ENCODE peak calls at places on chromosomes 2 and 18, in seven cellular contexts. C is GM23338; E is psoas muscle; A is thoracic aorta; V is adrenal gland; D is CD8-positive, alpha-beta T cell; H is A549. F is an unnamed sample.

GRCh38 chr2:237731663-237732062 is 66.9 kb upstream of the RBM44 start:
- DNase-seq in C (no peak), E (no peak), A (no peak), V (peak; percentile 65), D (no peak), H (peak; percentile 74), F (no peak)

GRCh38 chr2:68121873-68122679 is 35.6 kb upstream of the PNO1 start:
- DNase-seq in C (peak; percentile 93), E (peak; percentile 86), A (peak; percentile 64), V (peak; percentile 91), D (peak; percentile 48), H (peak; percentile 89), F (peak; percentile 96)

GRCh38 chr2:75324141-75324540 is 124.8 kb upstream of the TACR1 start:
- DNase-seq in C (no peak), E (no peak), A (no peak), V (no peak), D (no peak), H (peak; percentile 11), F (no peak)

GRCh38 chr18:63198098-63198760 is 121.3 kb downstream of the BCL2 start:
- DNase-seq in C (no peak), E (no peak), A (no peak), V (no peak), D (no peak), H (no peak), F (no peak)

GRCh38 chr2:178756843-178757242 is 50.4 kb downstream of the TTN start:
- DNase-seq in C (no peak), E (no peak), A (no peak), V (no peak), D (no peak), H (no peak), F (no peak)

GRCh38 chr2:213253162-213253561 is 31.1 kb upstream of the SPAG16 start:
- DNase-seq in C (no peak), E (no peak), A (no peak), V (no peak), D (no peak), H (no peak), F (no peak)

GRCh38 chr2:111121028-111121872 is 536 bp downstream of the BCL2L11 start:
- DNase-seq in C (peak; percentile 60), E (peak; percentile 58), A (no peak), V (peak; percentile 68), D (no peak), H (peak; percentile 45), F (peak; percentile 50)

GRCh38 chr18:75201273-75201898 is 7.6 kb downstream of the PTGR3 start:
- DNase-seq in C (no peak), E (no peak), A (no peak), V (no peak), D (no peak), H (no peak), F (no peak)

GRCh38 chr2:128473175-128474013 is 154.7 kb upstream of the HS6ST1 start:
- DNase-seq in C (peak; percentile 38), E (peak; percentile 50), A (no peak), V (peak; percentile 46), D (no peak), H (no peak), F (peak; percentile 23)

GRCh38 chr2:18650221-18650620 is 60.9 kb upstream of the NT5C1B start:
- DNase-seq in C (no peak), E (no peak), A (no peak), V (no peak), D (no peak), H (no peak), F (no peak)

GRCh38 chr2:696999-697627 is 19.9 kb upstream of the TMEM18 start:
- DNase-seq in C (peak; percentile 42), E (no peak), A (no peak), V (no peak), D (no peak), H (no peak), F (no peak)

GRCh38 chr18:53883771-53884170 is 340.7 kb downstream of the MBD2 start:
- DNase-seq in C (no peak), E (no peak), A (no peak), V (no peak), D (no peak), H (no peak), F (no peak)

GRCh38 chr2:30233142-30233961 is 2.0 kb downstream of the LBH start:
- DNase-seq in C (no peak), E (no peak), A (no peak), V (no peak), D (no peak), H (no peak), F (no peak)

GRCh38 chr2:43236256-43236655 is 9.8 kb upstream of the ZFP36L2 start:
- DNase-seq in C (no peak), E (no peak), A (no peak), V (no peak), D (no peak), H (no peak), F (no peak)

GRCh38 chr2:19300961-19301360 is 57.5 kb downstream of the OSR1 start:
- DNase-seq in C (no peak), E (no peak), A (no peak), V (no peak), D (no peak), H (no peak), F (no peak)

GRCh38 chr18:31506024-31506742 is 8.2 kb downstream of the DSG2 start:
- DNase-seq in C (peak; percentile 47), E (no peak), A (no peak), V (no peak), D (no peak), H (peak; percentile 63), F (no peak)

GRCh38 chr2:2799151-2799697 is 468.1 kb upstream of the MYT1L start:
- DNase-seq in C (no peak), E (no peak), A (no peak), V (no peak), D (no peak), H (no peak), F (no peak)

GRCh38 chr18:697771-698170 is 14.7 kb downstream of the ENOSF1 start:
- DNase-seq in C (peak; percentile 59), E (no peak), A (no peak), V (no peak), D (no peak), H (no peak), F (no peak)

GRCh38 chr2:96325884-96326255 is 753 bp downstream of the ITPRIPL1 start:
- DNase-seq in C (no peak), E (no peak), A (no peak), V (no peak), D (peak; percentile 20), H (no peak), F (no peak)

DNA sequence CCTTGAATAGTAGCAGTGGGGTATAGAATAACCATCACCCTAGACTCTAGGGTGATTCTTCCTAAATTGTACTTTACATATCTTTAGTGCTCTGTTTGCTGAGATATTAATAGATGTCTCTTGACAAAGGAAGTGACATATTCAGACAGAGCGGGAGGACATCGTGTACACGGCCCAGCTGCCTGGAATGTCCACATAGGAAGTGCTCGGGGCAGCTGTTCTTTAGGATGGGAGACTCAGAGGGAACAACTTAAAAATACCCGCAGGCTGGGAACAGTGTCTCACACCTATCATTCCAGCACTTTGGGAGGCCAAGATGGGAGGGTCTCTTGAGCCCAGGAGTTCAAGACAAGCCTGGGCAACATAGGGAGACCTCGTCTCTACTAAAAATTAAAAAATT is 206.1 kb downstream of the FAM210A start:
- DNase-seq in C (no peak), E (peak; percentile 61), A (no peak), V (peak; percentile 67), D (no peak), H (no peak), F (peak; percentile 41)
- H3K27ac ChIP-seq in C (no peak overlapping the region), E (peak overlapping the region; percentile 60), A (peak overlapping the region; percentile 50), V (peak overlapping the region; percentile 86), D (no peak overlapping the region), H (no peak overlapping the region), F (no peak overlapping the region)

GRCh38 chr18:58393295-58393694 is 235.6 kb downstream of the ALPK2 start:
- DNase-seq in C (no peak), E (no peak), A (no peak), V (no peak), D (no peak), H (no peak), F (no peak)
- H3K27ac ChIP-seq in C (no peak overlapping the region), E (no peak overlapping the region), A (no peak overlapping the region), V (no peak overlapping the region), D (no peak overlapping the region), H (no peak overlapping the region), F (no peak overlapping the region)

DNA sequence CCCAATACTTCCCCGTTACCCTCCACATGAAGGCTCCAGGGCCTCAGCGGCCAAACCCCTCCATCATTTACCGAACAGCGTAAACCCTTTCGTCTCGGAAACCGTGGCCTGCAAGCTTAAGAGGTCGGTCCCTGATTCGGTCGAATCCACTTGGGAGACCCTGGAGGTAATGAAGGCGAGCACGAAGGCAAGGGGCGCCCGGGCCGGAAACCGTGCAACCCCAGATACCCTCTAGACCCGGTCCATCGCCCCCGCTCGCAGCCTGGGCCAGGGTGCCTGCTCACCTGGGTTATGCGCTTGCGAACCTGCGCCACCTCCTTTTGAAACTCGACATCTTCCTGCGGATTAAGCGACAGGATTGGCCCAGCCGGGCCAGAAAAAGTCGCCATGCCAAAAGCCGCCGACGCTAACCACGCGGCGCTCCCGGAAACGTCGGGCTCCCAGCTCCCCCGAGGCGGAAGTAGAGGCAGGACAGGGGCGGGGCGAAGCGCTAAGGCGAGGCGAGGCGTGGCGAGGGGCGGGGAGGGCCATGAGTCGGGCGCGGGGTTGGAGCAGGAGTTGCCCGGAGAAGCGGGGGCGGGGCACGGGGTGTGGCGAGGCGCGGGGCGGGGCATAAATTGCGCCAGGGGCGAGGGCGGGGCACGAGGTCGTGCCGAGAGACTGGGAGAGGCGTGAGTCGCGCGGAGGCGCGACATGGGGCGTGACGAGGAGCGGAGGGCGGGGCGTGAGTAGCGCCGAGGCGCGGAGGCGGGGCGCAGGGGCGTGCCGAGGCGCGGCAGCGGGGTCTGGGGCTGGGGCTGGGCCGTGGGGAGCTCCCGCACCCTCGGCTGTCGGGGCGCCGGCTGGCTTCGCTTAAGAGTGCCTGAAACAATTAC is at the start of gene NIFK:
- DNase-seq in C (peak; percentile 100), E (peak; percentile 100), A (peak; percentile 96), V (peak; percentile 99), D (peak; percentile 100), H (peak; percentile 98), F (peak; percentile 99)
- H3K27ac ChIP-seq in C (peak within 1 kb of the TSS; percentile 88), E (peak within 1 kb of the TSS; percentile 95), A (peak within 1 kb of the TSS; percentile 84), V (peak within 1 kb of the TSS; percentile 86), D (peak within 1 kb of the TSS; percentile 83), H (peak within 1 kb of the TSS; percentile 88), F (peak within 1 kb of the TSS; percentile 82)

GRCh38 chr2:109612991-109613921 is 510 bp downstream of the SEPTIN10 start:
- DNase-seq in C (peak; percentile 55), E (peak; percentile 77), A (no peak), V (peak; percentile 60), D (no peak), H (peak; percentile 41), F (peak; percentile 56)
- H3K27ac ChIP-seq in C (peak overlapping the region; percentile 94), E (peak overlapping the region; percentile 97), A (peak overlapping the region; percentile 91), V (peak overlapping the region; percentile 100), D (no peak overlapping the region), H (peak overlapping the region; percentile 92), F (peak overlapping the region; percentile 90)

GRCh38 chr2:151333083-151333482 is 24.3 kb upstream of the TNFAIP6 start:
- DNase-seq in C (peak; percentile 42), E (no peak), A (no peak), V (no peak), D (no peak), H (no peak), F (no peak)
- H3K27ac ChIP-seq in C (no peak overlapping the region), E (no peak overlapping the region), A (no peak overlapping the region), V (no peak overlapping the region), D (no peak overlapping the region), H (no peak overlapping the region), F (no peak overlapping the region)

GRCh38 chr2:175890636-175891242 is 111.3 kb downstream of the LNPK start:
- DNase-seq in C (no peak), E (no peak), A (no peak), V (no peak), D (no peak), H (no peak), F (no peak)
- H3K27ac ChIP-seq in C (no peak overlapping the region), E (peak overlapping the region; percentile 39), A (no peak overlapping the region), V (no peak overlapping the region), D (no peak overlapping the region), H (no peak overlapping the region), F (no peak overlapping the region)

F was measured in testis.